ENCODE peak calls at places on chromosomes 13 and 19, in six cellular contexts. One of them, this sample, is unnamed.

GRCh38 chr13:102020611-102021216 is 381.1 kb downstream of the FGF14 start:
- DNase-seq in right cardiac atrium: no peak
- DNase-seq in effector memory CD4-positive, alpha-beta T cell: no peak
- DNase-seq in CD8-positive, alpha-beta memory T cell: no peak
- DNase-seq in GM23338: no peak
- DNase-seq in ascending aorta: no peak
- DNase-seq in this sample: no peak

GRCh38 chr19:17607936-17608335 is 52.5 kb downstream of the COLGALT1 start:
- DNase-seq in right cardiac atrium: no peak
- DNase-seq in ascending aorta: no peak
- DNase-seq in effector memory CD4-positive, alpha-beta T cell: no peak
- DNase-seq in CD8-positive, alpha-beta memory T cell: no peak
- DNase-seq in GM23338: no peak
- DNase-seq in this sample: no peak

GRCh38 chr13:114032121-114032799 is 58.4 kb upstream of the C13orf46 start:
- DNase-seq in CD8-positive, alpha-beta memory T cell: no peak
- DNase-seq in effector memory CD4-positive, alpha-beta T cell: no peak
- DNase-seq in right cardiac atrium: no peak
- DNase-seq in GM23338: no peak
- DNase-seq in ascending aorta: no peak
- DNase-seq in this sample: peak; percentile 12

GRCh38 chr19:48760514-48761221 is 5.3 kb downstream of the FGF21 start:
- DNase-seq in right cardiac atrium: no peak
- DNase-seq in CD8-positive, alpha-beta memory T cell: no peak
- DNase-seq in GM23338: no peak
- DNase-seq in ascending aorta: no peak
- DNase-seq in effector memory CD4-positive, alpha-beta T cell: no peak
- DNase-seq in this sample: peak; percentile 70

GRCh38 chr13:106104281-106104901 is 431.1 kb downstream of the EFNB2 start:
- DNase-seq in GM23338: no peak
- DNase-seq in CD8-positive, alpha-beta memory T cell: no peak
- DNase-seq in ascending aorta: no peak
- DNase-seq in effector memory CD4-positive, alpha-beta T cell: no peak
- DNase-seq in right cardiac atrium: no peak
- DNase-seq in this sample: peak; percentile 74

GRCh38 chr13:87889241-87889640 is 218.1 kb downstream of the SLITRK5 start:
- DNase-seq in right cardiac atrium: no peak
- DNase-seq in CD8-positive, alpha-beta memory T cell: no peak
- DNase-seq in ascending aorta: no peak
- DNase-seq in GM23338: no peak
- DNase-seq in effector memory CD4-positive, alpha-beta T cell: no peak
- DNase-seq in this sample: no peak

GRCh38 chr19:17947815-17948473 is 15.1 kb downstream of the CCDC124 start:
- DNase-seq in effector memory CD4-positive, alpha-beta T cell: peak; percentile 96
- DNase-seq in GM23338: peak; percentile 95
- DNase-seq in CD8-positive, alpha-beta memory T cell: peak; percentile 93
- DNase-seq in ascending aorta: peak; percentile 91
- DNase-seq in right cardiac atrium: peak; percentile 94
- DNase-seq in this sample: peak; percentile 95

GRCh38 chr13:83024226-83024625 is 858.0 kb downstream of the SLITRK1 start:
- DNase-seq in right cardiac atrium: no peak
- DNase-seq in effector memory CD4-positive, alpha-beta T cell: no peak
- DNase-seq in CD8-positive, alpha-beta memory T cell: no peak
- DNase-seq in GM23338: no peak
- DNase-seq in ascending aorta: no peak
- DNase-seq in this sample: no peak

GRCh38 chr13:91017031-91017668 is 330.3 kb upstream of the MIR17HG start:
- DNase-seq in right cardiac atrium: peak; percentile 18
- DNase-seq in effector memory CD4-positive, alpha-beta T cell: no peak
- DNase-seq in ascending aorta: no peak
- DNase-seq in GM23338: peak; percentile 64
- DNase-seq in CD8-positive, alpha-beta memory T cell: no peak
- DNase-seq in this sample: peak; percentile 38

GRCh38 chr13:68736961-68737360 is 1370.7 kb upstream of the ATXN8OS start:
- DNase-seq in GM23338: no peak
- DNase-seq in ascending aorta: no peak
- DNase-seq in right cardiac atrium: no peak
- DNase-seq in CD8-positive, alpha-beta memory T cell: no peak
- DNase-seq in effector memory CD4-positive, alpha-beta T cell: no peak
- DNase-seq in this sample: no peak

GRCh38 chr19:16594131-16594586 is 21.9 kb upstream of the SLC35E1 start:
- DNase-seq in CD8-positive, alpha-beta memory T cell: peak; percentile 59
- DNase-seq in ascending aorta: no peak
- DNase-seq in GM23338: no peak
- DNase-seq in right cardiac atrium: no peak
- DNase-seq in effector memory CD4-positive, alpha-beta T cell: peak; percentile 54
- DNase-seq in this sample: no peak

GRCh38 chr13:113777311-113778260 is 18.6 kb downstream of the TMEM255B start:
- DNase-seq in right cardiac atrium: no peak
- DNase-seq in effector memory CD4-positive, alpha-beta T cell: no peak
- DNase-seq in GM23338: peak; percentile 78
- DNase-seq in CD8-positive, alpha-beta memory T cell: no peak
- DNase-seq in ascending aorta: no peak
- DNase-seq in this sample: no peak

GRCh38 chr19:30696514-30696913 is 324.3 kb downstream of the ZNF536 start:
- DNase-seq in effector memory CD4-positive, alpha-beta T cell: no peak
- DNase-seq in ascending aorta: no peak
- DNase-seq in CD8-positive, alpha-beta memory T cell: no peak
- DNase-seq in GM23338: peak; percentile 85
- DNase-seq in right cardiac atrium: no peak
- DNase-seq in this sample: no peak

GRCh38 chr19:46326608-46327007 is 20.3 kb upstream of the PPP5C start:
- DNase-seq in effector memory CD4-positive, alpha-beta T cell: no peak
- DNase-seq in ascending aorta: no peak
- DNase-seq in GM23338: no peak
- DNase-seq in right cardiac atrium: no peak
- DNase-seq in CD8-positive, alpha-beta memory T cell: no peak
- DNase-seq in this sample: no peak

GRCh38 chr19:41619018-41619571 is 7.8 kb downstream of the CEACAM4 start:
- DNase-seq in ascending aorta: no peak
- DNase-seq in GM23338: no peak
- DNase-seq in right cardiac atrium: no peak
- DNase-seq in effector memory CD4-positive, alpha-beta T cell: no peak
- DNase-seq in CD8-positive, alpha-beta memory T cell: no peak
- DNase-seq in this sample: no peak

GRCh38 chr19:46404884-46405658 is 8.3 kb downstream of the CCDC8 start:
- DNase-seq in GM23338: peak; percentile 81
- DNase-seq in effector memory CD4-positive, alpha-beta T cell: no peak
- DNase-seq in right cardiac atrium: no peak
- DNase-seq in CD8-positive, alpha-beta memory T cell: no peak
- DNase-seq in ascending aorta: no peak
- DNase-seq in this sample: no peak

GRCh38 chr19:46821512-46822359 is 28.9 kb downstream of the AP2S1 start:
- DNase-seq in CD8-positive, alpha-beta memory T cell: peak; percentile 40
- DNase-seq in GM23338: no peak
- DNase-seq in effector memory CD4-positive, alpha-beta T cell: peak; percentile 36
- DNase-seq in ascending aorta: no peak
- DNase-seq in right cardiac atrium: peak; percentile 20
- DNase-seq in this sample: no peak

GRCh38 chr19:38730470-38730730 is 13.9 kb downstream of the CAPN12 start:
- DNase-seq in CD8-positive, alpha-beta memory T cell: no peak
- DNase-seq in right cardiac atrium: no peak
- DNase-seq in GM23338: no peak
- DNase-seq in ascending aorta: no peak
- DNase-seq in effector memory CD4-positive, alpha-beta T cell: no peak
- DNase-seq in this sample: no peak

GRCh38 chr19:29268103-29268502 is 55.2 kb upstream of the UQCRFS1 start:
- DNase-seq in ascending aorta: no peak
- DNase-seq in right cardiac atrium: no peak
- DNase-seq in effector memory CD4-positive, alpha-beta T cell: no peak
- DNase-seq in CD8-positive, alpha-beta memory T cell: no peak
- DNase-seq in GM23338: no peak
- DNase-seq in this sample: no peak

GRCh38 chr13:85549819-85550218 is 249.4 kb downstream of the SLITRK6 start:
- DNase-seq in right cardiac atrium: no peak
- DNase-seq in CD8-positive, alpha-beta memory T cell: no peak
- DNase-seq in GM23338: no peak
- DNase-seq in ascending aorta: no peak
- DNase-seq in effector memory CD4-positive, alpha-beta T cell: no peak
- DNase-seq in this sample: no peak

GRCh38 chr19:49953376-49953775 is 7.6 kb downstream of the SIGLEC11 start:
- DNase-seq in GM23338: no peak
- DNase-seq in right cardiac atrium: no peak
- DNase-seq in ascending aorta: no peak
- DNase-seq in effector memory CD4-positive, alpha-beta T cell: no peak
- DNase-seq in CD8-positive, alpha-beta memory T cell: no peak
- DNase-seq in this sample: no peak

GRCh38 chr19:29623726-29624488 is 17.8 kb downstream of the POP4 start:
- DNase-seq in CD8-positive, alpha-beta memory T cell: peak; percentile 14
- DNase-seq in GM23338: no peak
- DNase-seq in right cardiac atrium: no peak
- DNase-seq in effector memory CD4-positive, alpha-beta T cell: no peak
- DNase-seq in ascending aorta: no peak
- DNase-seq in this sample: no peak

GRCh38 chr13:40764587-40765403 is 6.2 kb downstream of the MRPS31 start:
- DNase-seq in ascending aorta: no peak
- DNase-seq in effector memory CD4-positive, alpha-beta T cell: no peak
- DNase-seq in CD8-positive, alpha-beta memory T cell: no peak
- DNase-seq in right cardiac atrium: no peak
- DNase-seq in GM23338: no peak
- DNase-seq in this sample: no peak

GRCh38 chr13:107138987-107139386 is 571.0 kb upstream of the ARGLU1 start:
- DNase-seq in GM23338: no peak
- DNase-seq in right cardiac atrium: no peak
- DNase-seq in ascending aorta: no peak
- DNase-seq in effector memory CD4-positive, alpha-beta T cell: no peak
- DNase-seq in CD8-positive, alpha-beta memory T cell: no peak
- DNase-seq in this sample: no peak

DNA sequence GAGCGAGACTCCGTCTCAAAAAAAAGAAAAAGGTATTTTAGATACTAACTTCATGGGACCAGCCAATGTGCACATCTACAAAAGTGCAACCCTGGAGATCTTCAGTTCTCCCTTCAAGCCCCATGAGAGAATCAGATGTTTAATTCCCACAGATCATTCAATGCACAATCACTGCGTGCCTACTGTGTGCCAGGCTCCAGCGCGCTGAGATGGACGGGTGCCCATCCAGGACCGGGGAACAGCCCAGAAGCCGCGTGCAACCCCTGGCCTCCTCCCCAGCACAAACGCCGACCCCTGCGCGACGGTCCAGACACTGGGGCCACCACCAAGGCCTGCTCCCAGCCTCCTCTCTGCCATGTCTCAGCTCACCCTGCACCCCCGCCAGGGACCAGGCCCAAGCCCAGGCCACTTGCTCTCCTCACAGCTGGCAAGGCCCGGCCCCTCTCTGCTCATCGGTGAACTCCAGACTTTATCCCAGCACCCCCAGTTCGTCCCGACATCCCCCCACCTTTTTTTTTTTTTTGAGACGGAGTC is 5.3 kb downstream of the BTBD2 start:
- DNase-seq in effector memory CD4-positive, alpha-beta T cell: no peak
- DNase-seq in ascending aorta: no peak
- DNase-seq in CD8-positive, alpha-beta memory T cell: no peak
- DNase-seq in right cardiac atrium: no peak
- DNase-seq in GM23338: no peak
- DNase-seq in this sample: no peak
- H3K4me1 ChIP-seq in effector memory CD4-positive, alpha-beta T cell: peaks cover 6% of the 10 kb centered on the region
- H3K4me1 ChIP-seq in ascending aorta: peaks cover 5% of the 10 kb centered on the region
- H3K4me1 ChIP-seq in CD8-positive, alpha-beta memory T cell: no peaks in the 10 kb centered on the region
- H3K4me1 ChIP-seq in right cardiac atrium: no peaks in the 10 kb centered on the region
- H3K4me1 ChIP-seq in GM23338: peaks cover 3% of the 10 kb centered on the region
- H3K4me1 ChIP-seq in this sample: no peaks in the 10 kb centered on the region

GRCh38 chr19:45216677-45217076 is 28.5 kb downstream of the EXOC3L2 start:
- DNase-seq in ascending aorta: no peak
- DNase-seq in GM23338: no peak
- DNase-seq in effector memory CD4-positive, alpha-beta T cell: no peak
- DNase-seq in right cardiac atrium: no peak
- DNase-seq in CD8-positive, alpha-beta memory T cell: no peak
- DNase-seq in this sample: no peak
- H3K4me1 ChIP-seq in ascending aorta: no peaks in the 10 kb centered on the region
- H3K4me1 ChIP-seq in GM23338: peaks cover 33% of the 10 kb centered on the region
- H3K4me1 ChIP-seq in effector memory CD4-positive, alpha-beta T cell: no peaks in the 10 kb centered on the region
- H3K4me1 ChIP-seq in right cardiac atrium: peaks cover 2% of the 10 kb centered on the region
- H3K4me1 ChIP-seq in CD8-positive, alpha-beta memory T cell: no peaks in the 10 kb centered on the region
- H3K4me1 ChIP-seq in this sample: no peaks in the 10 kb centered on the region

GRCh38 chr19:6061420-6062130 is 48.7 kb downstream of the RFX2 start:
- DNase-seq in GM23338: no peak
- DNase-seq in CD8-positive, alpha-beta memory T cell: no peak
- DNase-seq in effector memory CD4-positive, alpha-beta T cell: no peak
- DNase-seq in right cardiac atrium: no peak
- DNase-seq in ascending aorta: peak; percentile 82
- DNase-seq in this sample: no peak

GRCh38 chr19:6060600-6061391 is 49.5 kb downstream of the RFX2 start:
- DNase-seq in CD8-positive, alpha-beta memory T cell: peak; percentile 41
- DNase-seq in ascending aorta: peak; percentile 66
- DNase-seq in right cardiac atrium: no peak
- DNase-seq in effector memory CD4-positive, alpha-beta T cell: peak; percentile 35
- DNase-seq in GM23338: no peak
- DNase-seq in this sample: peak; percentile 69

GRCh38 chr19:6063576-6063961 is 46.7 kb downstream of the RFX2 start:
- DNase-seq in ascending aorta: peak; percentile 62
- DNase-seq in GM23338: no peak
- DNase-seq in right cardiac atrium: no peak
- DNase-seq in effector memory CD4-positive, alpha-beta T cell: no peak
- DNase-seq in CD8-positive, alpha-beta memory T cell: no peak
- DNase-seq in this sample: no peak

GRCh38 chr19:6062961-6063575 is 47.2 kb downstream of the RFX2 start:
- DNase-seq in CD8-positive, alpha-beta memory T cell: no peak
- DNase-seq in GM23338: no peak
- DNase-seq in right cardiac atrium: no peak
- DNase-seq in ascending aorta: peak; percentile 61
- DNase-seq in effector memory CD4-positive, alpha-beta T cell: no peak
- DNase-seq in this sample: no peak

DNA sequence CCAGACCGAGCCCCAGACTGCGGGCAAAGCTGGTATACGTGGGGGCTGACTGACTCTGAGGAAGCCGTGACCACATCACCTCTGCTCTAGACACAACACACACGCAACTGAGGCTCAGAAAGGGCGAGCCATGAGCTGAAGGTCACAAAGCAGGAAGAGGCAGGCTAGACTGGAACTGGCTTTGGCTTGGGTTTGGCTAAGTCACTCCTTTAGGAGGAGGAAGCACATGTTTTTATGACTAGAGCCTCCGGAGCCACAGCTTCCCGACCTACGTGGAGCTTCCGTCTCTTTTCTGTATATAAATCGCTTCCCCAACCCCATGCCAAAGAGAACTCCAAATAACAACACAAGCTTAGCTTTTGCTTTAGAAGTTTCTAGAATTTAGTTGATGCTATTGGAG is 48.0 kb downstream of the RFX2 start:
- DNase-seq in right cardiac atrium: peak; percentile 61
- DNase-seq in CD8-positive, alpha-beta memory T cell: peak; percentile 22
- DNase-seq in ascending aorta: peak; percentile 88
- DNase-seq in GM23338: no peak
- DNase-seq in effector memory CD4-positive, alpha-beta T cell: peak; percentile 39
- DNase-seq in this sample: no peak
- H3K4me1 ChIP-seq in right cardiac atrium: peaks cover 41% of the 10 kb centered on the region
- H3K4me1 ChIP-seq in CD8-positive, alpha-beta memory T cell: peaks cover 16% of the 10 kb centered on the region
- H3K4me1 ChIP-seq in ascending aorta: peaks cover 20% of the 10 kb centered on the region
- H3K4me1 ChIP-seq in GM23338: peaks cover 5% of the 10 kb centered on the region
- H3K4me1 ChIP-seq in effector memory CD4-positive, alpha-beta T cell: peaks cover 41% of the 10 kb centered on the region
- H3K4me1 ChIP-seq in this sample: peaks cover 75% of the 10 kb centered on the region

DNA sequence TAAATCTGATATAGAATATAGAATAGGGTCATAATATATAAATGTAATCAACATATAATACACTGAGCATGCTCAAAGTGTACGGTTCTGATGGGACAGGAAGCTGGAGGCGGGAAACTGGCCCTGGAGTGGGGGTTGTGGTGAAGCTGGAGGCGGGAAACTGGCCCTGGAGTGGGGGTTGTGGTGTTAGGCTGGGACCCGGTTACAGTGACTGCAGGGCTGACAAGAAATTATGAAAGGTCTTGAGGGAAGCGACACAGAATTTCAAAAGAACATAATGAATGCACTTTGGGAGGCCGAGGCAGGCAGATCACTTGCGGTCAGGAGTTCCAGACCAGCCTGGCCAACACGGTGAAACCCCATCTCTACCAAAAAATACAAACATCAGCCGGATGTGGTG is 61.6 kb downstream of the GADD45B start:
- DNase-seq in effector memory CD4-positive, alpha-beta T cell: no peak
- DNase-seq in ascending aorta: no peak
- DNase-seq in GM23338: no peak
- DNase-seq in right cardiac atrium: peak; percentile 3
- DNase-seq in CD8-positive, alpha-beta memory T cell: no peak
- DNase-seq in this sample: no peak
- H3K4me1 ChIP-seq in effector memory CD4-positive, alpha-beta T cell: no peaks in the 10 kb centered on the region
- H3K4me1 ChIP-seq in ascending aorta: peaks cover 13% of the 10 kb centered on the region
- H3K4me1 ChIP-seq in GM23338: peaks cover 21% of the 10 kb centered on the region
- H3K4me1 ChIP-seq in right cardiac atrium: peaks cover 9% of the 10 kb centered on the region
- H3K4me1 ChIP-seq in CD8-positive, alpha-beta memory T cell: peaks cover 16% of the 10 kb centered on the region
- H3K4me1 ChIP-seq in this sample: peaks cover 59% of the 10 kb centered on the region

This sample was measured in PC-9.